ENCODE peak calls at places on chromosomes 1 and 21, in ten cellular contexts. X is lower lobe of right lung; P is HTR-8/SVneo; U is LNCaP clone FGC; W is stimulated activated naive CD8-positive, alpha-beta T cell treated with anti-CD3 and anti-CD28 coated beads, Interleukin-15, Interleukin-2, amounts not matched to agents 100 U/mL and 50 U/mL, for 24 hours; F is hypothalamus; R is EL; B is RPMI7951; V is amniotic epithelial cell; C is foreskin keratinocyte. H is an unnamed sample.

GRCh38 chr1:94236630-94237290 is 624 bp downstream of the ARHGAP29 start:
- DNase-seq in F (no peak), C (no peak), W (no peak), U (no peak), V (peak), B (peak), P (no peak), R (peak), X (no peak), H (no peak)

GRCh38 chr1:56389813-56390539 is 189.4 kb downstream of the PLPP3 start:
- DNase-seq in C (no peak), U (peak), X (no peak), P (no peak), R (no peak), B (no peak), F (no peak), W (no peak), V (no peak), H (no peak)

GRCh38 chr1:100960098-100960497 is 64.2 kb downstream of the SLC30A7 start:
- DNase-seq in W (no peak), X (no peak), C (no peak), V (no peak), F (no peak), R (no peak), U (no peak), P (no peak), B (no peak), H (no peak)

GRCh38 chr1:30779294-30780071 is 21.9 kb upstream of the LAPTM5 start:
- DNase-seq in X (peak), V (peak), P (peak), C (no peak), F (peak), B (peak), U (no peak), R (peak), W (peak), H (peak)

GRCh38 chr1:162939035-162939434 is 78.1 kb upstream of the CCDC190 start:
- DNase-seq in F (no peak), R (no peak), W (no peak), V (no peak), X (no peak), C (no peak), B (peak), U (no peak), P (no peak), H (no peak)

GRCh38 chr1:61641578-61642336 is 83.2 kb downstream of the TM2D1 start:
- DNase-seq in B (peak), R (peak), W (peak), U (no peak), V (peak), P (peak), F (peak), X (peak), C (no peak), H (peak)

GRCh38 chr1:221228594-221228993 is 349.4 kb downstream of the HLX start:
- DNase-seq in V (no peak), W (no peak), F (no peak), C (no peak), X (no peak), P (no peak), U (no peak), R (no peak), B (no peak), H (no peak)

GRCh38 chr1:15290382-15290781 is 43.4 kb downstream of the FHAD1 start:
- DNase-seq in C (no peak), B (peak), R (peak), W (peak), F (no peak), U (no peak), V (peak), X (no peak), P (no peak), H (peak)

GRCh38 chr1:107135466-107135865 is 5.4 kb upstream of the NTNG1 start:
- DNase-seq in V (peak), F (no peak), W (peak), P (no peak), C (no peak), R (peak), U (no peak), X (no peak), B (peak), H (peak)

GRCh38 chr1:222031286-222031685 is 289.4 kb upstream of the DUSP10 start:
- DNase-seq in P (no peak), B (no peak), U (no peak), R (no peak), C (no peak), W (no peak), F (no peak), V (no peak), X (no peak), H (no peak)

GRCh38 chr1:151583796-151584195 is 28.1 kb upstream of the SNX27 start:
- DNase-seq in B (no peak), V (no peak), R (no peak), F (no peak), P (no peak), U (no peak), W (no peak), C (no peak), X (no peak), H (no peak)

GRCh38 chr1:217539510-217539909 is 91.4 kb downstream of the GPATCH2 start:
- DNase-seq in V (no peak), C (no peak), B (no peak), X (no peak), P (no peak), F (no peak), R (no peak), W (no peak), U (peak), H (no peak)

GRCh38 chr1:179251675-179252074 is 22.2 kb upstream of the ABL2 start:
- DNase-seq in V (peak), F (no peak), B (peak), X (no peak), C (no peak), R (peak), U (peak), P (peak), W (no peak), H (peak)

GRCh38 chr21:44958471-44959191 is 18.8 kb downstream of the SLX9 start:
- DNase-seq in P (no peak), C (no peak), F (no peak), B (no peak), W (no peak), X (peak), V (peak), U (no peak), R (peak), H (no peak)

GRCh38 chr1:17239420-17239819 is 9.5 kb upstream of the PADI3 start:
- DNase-seq in W (peak), X (no peak), B (peak), V (peak), F (peak), P (peak), R (peak), C (peak), U (peak), H (peak)

GRCh38 chr1:99820546-99820945 is 29.6 kb upstream of the AGL start:
- DNase-seq in V (no peak), X (no peak), R (no peak), P (no peak), B (no peak), U (no peak), W (peak), F (no peak), C (no peak), H (peak)

GRCh38 chr1:179144621-179145020 is 62.8 kb downstream of the TOR3A start:
- DNase-seq in X (no peak), B (no peak), F (no peak), C (peak), P (no peak), U (no peak), R (peak), W (no peak), V (no peak), H (no peak)

GRCh38 chr1:37159102-37159501 is 124.8 kb upstream of the GRIK3 start:
- DNase-seq in W (no peak), C (no peak), P (no peak), V (no peak), B (no peak), U (no peak), R (no peak), X (no peak), F (no peak), H (peak)

GRCh38 chr1:20123696-20124450 is 4.5 kb upstream of the PLA2G2D start:
- DNase-seq in B (peak), R (no peak), P (no peak), F (no peak), C (peak), W (no peak), X (no peak), U (no peak), V (peak), H (peak)

GRCh38 chr1:175968486-175969182 is 225.2 kb upstream of the TNR start:
- DNase-seq in F (no peak), V (no peak), P (no peak), U (no peak), R (peak), W (no peak), B (no peak), C (no peak), X (no peak), H (no peak)

GRCh38 chr1:235442788-235443429 is 61.3 kb downstream of the B3GALNT2 start:
- DNase-seq in F (no peak), C (no peak), P (peak), W (no peak), V (peak), B (peak), U (no peak), X (no peak), R (peak), H (peak)

GRCh38 chr1:2226525-2227340 is 1.4 kb upstream of the SKI start:
- DNase-seq in R (no peak), X (peak), W (no peak), F (no peak), V (no peak), B (no peak), U (no peak), C (no peak), P (no peak), H (no peak)

H was measured in NB4.